ENCODE peak calls at places on chromosomes 3 and 15, in five cellular contexts. One of them, this sample, is unnamed.

GRCh38 chr15:22887157-22887951 is 48.9 kb downstream of the NIPA2 start:
- DNase-seq in kidney tubule cell: peak
- DNase-seq in RPMI8226: no peak
- DNase-seq in DMS153: no peak
- DNase-seq in amniotic stem cell: no peak
- DNase-seq in this sample: peak

GRCh38 chr15:100108846-100109245 is 232.9 kb downstream of the ADAMTS17 start:
- DNase-seq in RPMI8226: no peak
- DNase-seq in DMS153: no peak
- DNase-seq in kidney tubule cell: no peak
- DNase-seq in amniotic stem cell: no peak
- DNase-seq in this sample: no peak

GRCh38 chr15:44550256-44550655 is 13.3 kb downstream of the EIF3J start:
- DNase-seq in amniotic stem cell: no peak
- DNase-seq in kidney tubule cell: peak
- DNase-seq in DMS153: no peak
- DNase-seq in RPMI8226: no peak
- DNase-seq in this sample: no peak

GRCh38 chr15:66851226-66852063 is 149.4 kb downstream of the SMAD6 start:
- DNase-seq in kidney tubule cell: peak
- DNase-seq in RPMI8226: peak
- DNase-seq in amniotic stem cell: no peak
- DNase-seq in DMS153: no peak
- DNase-seq in this sample: peak

GRCh38 chr15:79595995-79596622 is 164.0 kb downstream of the MINAR1 start:
- DNase-seq in kidney tubule cell: peak
- DNase-seq in DMS153: peak
- DNase-seq in RPMI8226: peak
- DNase-seq in amniotic stem cell: peak
- DNase-seq in this sample: peak

GRCh38 chr15:92082217-92082843 is 228.8 kb downstream of the SLCO3A1 start:
- DNase-seq in kidney tubule cell: peak
- DNase-seq in amniotic stem cell: peak
- DNase-seq in RPMI8226: peak
- DNase-seq in DMS153: no peak
- DNase-seq in this sample: peak

GRCh38 chr3:158520433-158520832 is 50.6 kb upstream of the MLF1 start:
- DNase-seq in kidney tubule cell: no peak
- DNase-seq in amniotic stem cell: no peak
- DNase-seq in RPMI8226: no peak
- DNase-seq in DMS153: no peak
- DNase-seq in this sample: no peak

GRCh38 chr3:178320481-178321352 is 215.5 kb upstream of the KCNMB2 start:
- DNase-seq in amniotic stem cell: no peak
- DNase-seq in DMS153: no peak
- DNase-seq in RPMI8226: peak
- DNase-seq in kidney tubule cell: peak
- DNase-seq in this sample: no peak

GRCh38 chr3:14371573-14372474 is 30.6 kb upstream of the SLC6A6 start:
- DNase-seq in RPMI8226: peak
- DNase-seq in DMS153: peak
- DNase-seq in kidney tubule cell: peak
- DNase-seq in amniotic stem cell: no peak
- DNase-seq in this sample: peak

GRCh38 chr3:4772171-4772804 is 206.9 kb upstream of the BHLHE40 start:
- DNase-seq in kidney tubule cell: no peak
- DNase-seq in RPMI8226: no peak
- DNase-seq in amniotic stem cell: no peak
- DNase-seq in DMS153: no peak
- DNase-seq in this sample: no peak

GRCh38 chr3:119894195-119894594 is 112.3 kb downstream of the NR1I2 start:
- DNase-seq in RPMI8226: no peak
- DNase-seq in DMS153: no peak
- DNase-seq in kidney tubule cell: no peak
- DNase-seq in amniotic stem cell: no peak
- DNase-seq in this sample: peak

GRCh38 chr15:99209326-99209725 is 40.1 kb downstream of the TTC23 start:
- DNase-seq in kidney tubule cell: no peak
- DNase-seq in DMS153: no peak
- DNase-seq in amniotic stem cell: no peak
- DNase-seq in RPMI8226: no peak
- DNase-seq in this sample: no peak

GRCh38 chr15:37765809-37766208 is 168.6 kb upstream of the TMCO5A start:
- DNase-seq in kidney tubule cell: peak
- DNase-seq in DMS153: peak
- DNase-seq in amniotic stem cell: no peak
- DNase-seq in RPMI8226: peak
- DNase-seq in this sample: peak

GRCh38 chr3:155218470-155218869 is 75.0 kb downstream of the STRIT1 start:
- DNase-seq in amniotic stem cell: no peak
- DNase-seq in kidney tubule cell: no peak
- DNase-seq in DMS153: no peak
- DNase-seq in RPMI8226: no peak
- DNase-seq in this sample: no peak

GRCh38 chr3:159263750-159264561 is 462.1 kb downstream of the MFSD1 start:
- DNase-seq in RPMI8226: peak
- DNase-seq in amniotic stem cell: peak
- DNase-seq in kidney tubule cell: peak
- DNase-seq in DMS153: peak
- DNase-seq in this sample: peak

GRCh38 chr15:41917767-41918430 is 24.0 kb upstream of the SPTBN5 start:
- DNase-seq in DMS153: no peak
- DNase-seq in kidney tubule cell: peak
- DNase-seq in amniotic stem cell: peak
- DNase-seq in RPMI8226: no peak
- DNase-seq in this sample: peak

GRCh38 chr3:52109556-52110380 is 44.5 kb downstream of the POC1A start:
- DNase-seq in kidney tubule cell: no peak
- DNase-seq in DMS153: no peak
- DNase-seq in RPMI8226: no peak
- DNase-seq in amniotic stem cell: no peak
- DNase-seq in this sample: peak